ENCODE peak calls at places on chromosome 1, in ten cellular contexts. Z is stimulated activated CD4-positive, alpha-beta T cell treated with anti-CD3 and anti-CD28 coated beads, TNF-alpha, amount 100 ng/mL, for 4 hours; V is stimulated activated CD8-positive, alpha-beta memory T cell treated with anti-CD3 and anti-CD28 coated beads, Interleukin-2, amount 100 ng/mL, for 48 hours; G is adrenal gland; L is NCI-H2171 treated with DMSO at 0.1 percent for 48 hours; S is right lobe of liver; J is iPS-NIHi11; R is T-helper 17 cell; B is GM10248; Q is left cardiac atrium. E is an unnamed sample.

GRCh38 chr1:19712928-19713327 is 48.3 kb downstream of the HTR6 start:
- DNase-seq in Z (no peak), V (no peak), G (no peak), L (no peak), S (no peak), J (no peak), R (no peak), B (no peak), Q (no peak), E (no peak)

GRCh38 chr1:6646499-6647148 is 22.0 kb downstream of the THAP3 start:
- DNase-seq in Z (no peak), V (no peak), G (no peak), L (peak), S (no peak), J (peak), R (no peak), B (peak), Q (peak), E (no peak)

GRCh38 chr1:53328009-53328489 is at the start of gene LRP8:
- DNase-seq in Z (peak), V (peak), G (peak), L (peak), S (peak), J (peak), R (peak), B (peak), Q (peak), E (peak)

GRCh38 chr1:84825161-84825560 is 67.8 kb downstream of the LPAR3 start:
- DNase-seq in Z (no peak), V (no peak), G (no peak), L (no peak), S (no peak), J (no peak), R (no peak), B (no peak), Q (no peak), E (no peak)

GRCh38 chr1:1253972-1254666 is 7.6 kb upstream of the C1QTNF12 start:
- DNase-seq in Z (no peak), V (no peak), G (no peak), L (no peak), S (no peak), J (no peak), R (no peak), B (no peak), Q (no peak), E (no peak)

GRCh38 chr1:204335085-204335484 is 24.6 kb downstream of the PLEKHA6 start:
- DNase-seq in Z (no peak), V (no peak), G (no peak), L (peak), S (no peak), J (no peak), R (no peak), B (no peak), Q (no peak), E (no peak)

GRCh38 chr1:194693244-194693643 is 1506.8 kb upstream of the B3GALT2 start:
- DNase-seq in Z (no peak), V (no peak), G (no peak), L (no peak), S (no peak), J (no peak), R (no peak), B (no peak), Q (no peak), E (no peak)

GRCh38 chr1:238606896-238607295 is 716.2 kb upstream of the ZP4 start:
- DNase-seq in Z (no peak), V (no peak), G (no peak), L (no peak), S (no peak), J (no peak), R (no peak), B (no peak), Q (no peak), E (no peak)

E was measured in sigmoid colon.